ENCODE peak calls at places on chromosomes 16 and 17, in five cellular contexts. G is neural progenitor cell, E is cardiac muscle cell, P is H1, D is endothelial cell of umbilical vein. V is an unnamed sample.

GRCh38 chr16:5678371-5678770 is 580.8 kb upstream of the EEF2KMT start:
- DNase-seq in G (peak; percentile 83), E (peak; percentile 70), P (peak; percentile 66), D (no peak), V (no peak)

GRCh38 chr17:18888766-18889290 is 30.9 kb downstream of the PRPSAP2 start:
- DNase-seq in G (no peak), E (no peak), P (no peak), D (peak; percentile 87), V (no peak)

GRCh38 chr16:709651-710499 is 4.3 kb upstream of the FBXL16 start:
- DNase-seq in G (peak; percentile 83), E (peak; percentile 91), P (no peak), D (no peak), V (no peak)

GRCh38 chr17:8225813-8226535 is 15.6 kb upstream of the AURKB start:
- DNase-seq in G (peak; percentile 83), E (peak; percentile 36), P (peak; percentile 91), D (peak; percentile 78), V (no peak)

GRCh38 chr16:89430436-89431157 is 59.8 kb downstream of the ANKRD11 start:
- DNase-seq in G (no peak), E (no peak), P (no peak), D (no peak), V (no peak)

GRCh38 chr17:17832040-17832363 is 4.8 kb downstream of the SREBF1 start:
- DNase-seq in G (no peak), E (peak; percentile 51), P (no peak), D (no peak), V (no peak)

GRCh38 chr17:1488826-1489275 is 3.6 kb downstream of the MYO1C start:
- DNase-seq in G (no peak), E (no peak), P (no peak), D (no peak), V (no peak)

GRCh38 chr17:50660042-50660886 is 25.6 kb downstream of the ABCC3 start:
- DNase-seq in G (no peak), E (no peak), P (no peak), D (peak; percentile 20), V (no peak)

GRCh38 chr16:71635632-71636031 is 9.6 kb downstream of the MARVELD3 start:
- DNase-seq in G (no peak), E (no peak), P (no peak), D (no peak), V (no peak)

GRCh38 chr17:80082403-80083135 is 18.8 kb upstream of the GAA start:
- DNase-seq in G (peak; percentile 86), E (peak; percentile 78), P (peak; percentile 86), D (peak; percentile 59), V (no peak)

GRCh38 chr16:79328327-79329162 is 272.0 kb downstream of the MAF start:
- DNase-seq in G (peak; percentile 20), E (no peak), P (no peak), D (no peak), V (no peak)

GRCh38 chr17:44112284-44113280 is 10.9 kb downstream of the HDAC5 start:
- DNase-seq in G (no peak), E (peak; percentile 92), P (no peak), D (no peak), V (peak; percentile 76)

GRCh38 chr16:10871157-10871991 is 5.6 kb upstream of the CIITA start:
- DNase-seq in G (no peak), E (no peak), P (no peak), D (no peak), V (no peak)

GRCh38 chr16:8108991-8109509 is 481.3 kb downstream of the TMEM114 start:
- DNase-seq in G (no peak), E (no peak), P (no peak), D (no peak), V (no peak)

GRCh38 chr16:87725596-87726235 is 40.1 kb downstream of the KLHDC4 start:
- DNase-seq in G (no peak), E (peak; percentile 92), P (no peak), D (no peak), V (no peak)

GRCh38 chr16:64964126-64964540 is 157.7 kb downstream of the CDH11 start:
- DNase-seq in G (no peak), E (no peak), P (no peak), D (peak; percentile 85), V (no peak)

GRCh38 chr16:27764869-27765675 is 215.1 kb downstream of the KATNIP start:
- DNase-seq in G (no peak), E (no peak), P (no peak), D (no peak), V (no peak)

GRCh38 chr17:44220211-44221071 is 966 bp upstream of the UBTF start:
- DNase-seq in G (peak; percentile 71), E (peak; percentile 68), P (peak; percentile 72), D (peak; percentile 35), V (no peak)

DNA sequence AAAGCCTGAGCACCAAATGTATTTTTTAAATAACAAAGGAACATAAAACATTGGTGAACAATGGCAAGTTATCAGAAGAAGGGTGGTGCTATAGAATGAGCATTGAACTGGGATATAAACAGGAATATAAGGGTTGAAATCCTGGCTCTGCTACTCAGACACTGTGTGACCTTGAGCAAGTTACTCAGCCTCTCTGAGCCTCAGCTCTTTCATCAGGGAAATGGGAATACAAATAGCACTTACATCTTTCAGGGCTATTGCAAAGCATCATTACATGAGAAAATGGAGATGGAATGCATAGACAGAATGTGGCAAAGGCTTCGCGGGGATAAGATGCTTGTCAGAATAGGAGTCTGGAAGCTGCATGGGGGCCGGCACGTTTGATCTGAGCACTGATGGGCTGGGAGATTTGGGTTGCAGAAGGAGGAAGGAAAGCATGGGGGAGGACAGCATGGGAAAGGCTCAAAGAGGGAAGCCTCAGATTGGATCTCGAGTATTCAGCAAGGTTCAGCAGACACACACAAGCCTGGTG is 4.8 kb upstream of the CDH5 start:
- DNase-seq in G (no peak), E (no peak), P (no peak), D (no peak), V (no peak)
- TF ChIP-seq CTCF in G (no peak), E (no peak), P (no peak), D (no peak), V (no peak)

GRCh38 chr16:74936902-74937560 is 47.9 kb downstream of the WDR59 start:
- DNase-seq in G (no peak), E (no peak), P (no peak), D (no peak), V (no peak)
- H3K27ac ChIP-seq in G (no peak overlapping the region), E (no peak overlapping the region), P (no peak overlapping the region), D (no peak overlapping the region), V (no peak overlapping the region)

GRCh38 chr17:48624544-48625501 is 1.3 kb downstream of the HOXB9 start:
- DNase-seq in G (peak; percentile 65), E (peak; percentile 36), P (peak; percentile 80), D (no peak), V (no peak)
- H3K4me3 ChIP-seq in G (peak overlapping the region; percentile 7), E (peak overlapping the region; percentile 9), P (no peak overlapping the region), D (peak overlapping the region; percentile 66), V (peak overlapping the region; percentile 57)

GRCh38 chr16:30144017-30144416 is 21.0 kb upstream of the MAPK3 start:
- DNase-seq in G (no peak), E (no peak), P (no peak), D (no peak), V (no peak)

GRCh38 chr16:30142672-30143346 is 19.8 kb upstream of the MAPK3 start:
- DNase-seq in G (peak; percentile 46), E (no peak), P (no peak), D (no peak), V (no peak)

GRCh38 chr16:30141750-30142149 is 18.7 kb upstream of the MAPK3 start:
- DNase-seq in G (no peak), E (no peak), P (no peak), D (no peak), V (no peak)

GRCh38 chr16:30144917-30145316 is 21.9 kb upstream of the MAPK3 start:
- DNase-seq in G (no peak), E (no peak), P (no peak), D (no peak), V (no peak)

GRCh38 chr16:30143347-30143702 is 20.3 kb upstream of the MAPK3 start:
- DNase-seq in G (no peak), E (no peak), P (no peak), D (no peak), V (no peak)
- TF ChIP-seq CTCF in G (no peak), E (no peak), P (no peak), D (no peak), V (no peak)

GRCh38 chr16:86631441-86631840 is 53.1 kb downstream of the FOXL1 start:
- DNase-seq in G (no peak), E (no peak), P (no peak), D (no peak), V (no peak)
- H3K27ac ChIP-seq in G (no peak overlapping the region), E (no peak overlapping the region), P (no peak overlapping the region), D (no peak overlapping the region), V (no peak overlapping the region)

GRCh38 chr17:81650951-81651350 is 5.4 kb downstream of the PDE6G start:
- DNase-seq in G (no peak), E (no peak), P (no peak), D (no peak), V (no peak)

GRCh38 chr17:81648707-81649085 is 7.6 kb downstream of the PDE6G start:
- DNase-seq in G (no peak), E (no peak), P (peak; percentile 58), D (no peak), V (no peak)

GRCh38 chr17:81646869-81647600 is 9.3 kb downstream of the PDE6G start:
- DNase-seq in G (no peak), E (no peak), P (no peak), D (no peak), V (no peak)

GRCh38 chr17:81647640-81648012 is 8.7 kb downstream of the PDE6G start:
- DNase-seq in G (no peak), E (no peak), P (peak; percentile 53), D (no peak), V (no peak)

GRCh38 chr17:81648013-81648706 is 8.2 kb downstream of the PDE6G start:
- DNase-seq in G (no peak), E (no peak), P (peak; percentile 79), D (no peak), V (no peak)
- H3K4me3 ChIP-seq in G (no peak overlapping the region), E (no peak overlapping the region), P (peak overlapping the region; percentile 38), D (no peak overlapping the region), V (no peak overlapping the region)

GRCh38 chr16:81528258-81528657 is 83.7 kb downstream of the CMIP start:
- DNase-seq in G (no peak), E (no peak), P (no peak), D (no peak), V (no peak)
- TF ChIP-seq CTCF in G (no peak), E (no peak), P (no peak), D (no peak), V (no peak)

GRCh38 chr17:41782142-41782541 is 4.4 kb downstream of the JUP start:
- DNase-seq in G (no peak), E (no peak), P (no peak), D (no peak), V (peak; percentile 85)

GRCh38 chr17:41785091-41785875 is 1.2 kb downstream of the JUP start:
- DNase-seq in G (peak; percentile 94), E (peak; percentile 84), P (peak; percentile 80), D (peak; percentile 83), V (no peak)

GRCh38 chr17:41786227-41787020 is at the start of gene JUP:
- DNase-seq in G (peak; percentile 100), E (peak; percentile 100), P (peak; percentile 100), D (peak; percentile 100), V (peak; percentile 99)

GRCh38 chr17:41785876-41786226 is 660 bp downstream of the JUP start:
- DNase-seq in G (peak; percentile 57), E (peak; percentile 35), P (peak; percentile 76), D (peak; percentile 38), V (no peak)

GRCh38 chr17:41784207-41784744 is 2.2 kb downstream of the JUP start:
- DNase-seq in G (peak; percentile 76), E (peak; percentile 64), P (no peak), D (peak; percentile 54), V (no peak)
- H3K27ac ChIP-seq in G (peak overlapping the region; percentile 89), E (peak overlapping the region; percentile 88), P (peak overlapping the region; percentile 82), D (no peak overlapping the region), V (peak overlapping the region; percentile 51)